ENCODE peak calls at places on chromosomes 4 and X, in eight cellular contexts. C, N, R, U, V, S, I and K are unnamed samples.

GRCh38 chr4:100189820-100190642 is at the start of gene DDIT4L:
- DNase-seq in I (peak; percentile 77), R (peak; percentile 59), C (peak; percentile 60), S (peak; percentile 78), V (peak; percentile 48), U (no peak), N (peak; percentile 65), K (peak; percentile 55)

GRCh38 chr4:88009871-88010270 is 2.4 kb downstream of the PKD2 start:
- DNase-seq in C (no peak), S (no peak), I (peak; percentile 15), V (no peak), R (no peak), N (no peak), U (no peak), K (no peak)

GRCh38 chr4:130395871-130396270 is 1299.9 kb downstream of the C4orf33 start:
- DNase-seq in I (no peak), U (peak; percentile 73), C (no peak), R (no peak), N (no peak), V (no peak), S (no peak), K (no peak)

GRCh38 chr4:41935652-41936021 is 408 bp downstream of the TMEM33 start:
- DNase-seq in U (peak; percentile 26), S (no peak), N (no peak), V (no peak), I (no peak), C (no peak), R (peak; percentile 61), K (no peak)

GRCh38 chr4:26490111-26490979 is at the start of gene CCKAR:
- DNase-seq in R (no peak), S (no peak), C (no peak), V (no peak), U (no peak), N (no peak), I (peak; percentile 27), K (no peak)

GRCh38 chr4:169164669-169165415 is 105.9 kb downstream of the SH3RF1 start:
- DNase-seq in I (no peak), N (no peak), R (no peak), C (no peak), S (no peak), U (no peak), V (no peak), K (no peak)

GRCh38 chr4:69835766-69836165 is 24.2 kb downstream of the SULT1E1 start:
- DNase-seq in U (no peak), I (no peak), C (no peak), V (no peak), R (no peak), S (no peak), N (no peak), K (no peak)

GRCh38 chr4:113350576-113350975 is 301.1 kb downstream of the ANK2 start:
- DNase-seq in C (no peak), U (no peak), I (no peak), S (no peak), N (no peak), V (no peak), R (no peak), K (no peak)

GRCh38 chrX:131826572-131826971 is 196.5 kb upstream of the STK26 start:
- DNase-seq in V (no peak), R (no peak), N (no peak), S (no peak), U (no peak), I (no peak), C (no peak), K (no peak)

GRCh38 chr4:139419388-139419914 is 34.5 kb upstream of the RAB33B start:
- DNase-seq in U (no peak), C (no peak), V (no peak), S (no peak), N (peak; percentile 73), R (peak; percentile 19), I (no peak), K (no peak)

GRCh38 chrX:15320297-15320696 is 4.9 kb upstream of the ASB11 start:
- DNase-seq in N (no peak), V (no peak), S (no peak), R (no peak), C (no peak), I (no peak), U (no peak), K (no peak)

GRCh38 chrX:133608406-133608805 is 193.1 kb upstream of the GPC4 start:
- DNase-seq in I (no peak), U (no peak), V (no peak), N (no peak), C (no peak), R (no peak), S (no peak), K (no peak)

GRCh38 chrX:31580227-31580626 is 508.4 kb upstream of the FTHL17 start:
- DNase-seq in R (no peak), V (no peak), N (no peak), U (no peak), C (no peak), I (no peak), S (no peak), K (no peak)

GRCh38 chrX:143081231-143081630 is 55.5 kb downstream of the SPANXN4 start:
- DNase-seq in R (no peak), S (no peak), N (no peak), C (no peak), I (no peak), U (no peak), V (no peak), K (no peak)

GRCh38 chr4:1069394-1069793 is 44.0 kb downstream of the RNF212 start:
- DNase-seq in N (no peak), C (no peak), I (no peak), V (no peak), R (no peak), S (no peak), U (no peak), K (no peak)

GRCh38 chr4:9703391-9703790 is 78.0 kb upstream of the DRD5 start:
- DNase-seq in C (peak; percentile 41), I (peak; percentile 71), U (peak; percentile 57), V (peak; percentile 88), R (peak; percentile 64), N (peak; percentile 67), S (no peak), K (peak; percentile 55)

GRCh38 chr4:80471701-80472100 is 136.2 kb downstream of the CFAP299 start:
- DNase-seq in S (peak; percentile 76), V (peak; percentile 66), R (peak; percentile 58), U (peak; percentile 73), N (no peak), I (peak; percentile 32), C (peak; percentile 32), K (peak; percentile 71)

GRCh38 chr4:110107868-110108267 is 90.5 kb downstream of the ELOVL6 start:
- DNase-seq in C (no peak), N (no peak), U (no peak), R (no peak), S (no peak), I (no peak), V (no peak), K (no peak)

GRCh38 chrX:139762400-139763183 is 54.6 kb upstream of the MCF2 start:
- DNase-seq in S (no peak), N (peak; percentile 68), U (no peak), V (no peak), I (no peak), C (no peak), R (no peak), K (no peak)

GRCh38 chr4:124564121-124564520 is 148.4 kb downstream of the ANKRD50 start:
- DNase-seq in S (no peak), U (no peak), N (no peak), I (no peak), V (no peak), C (no peak), R (no peak), K (no peak)

GRCh38 chrX:135985123-135985973 is at the start of gene SLC9A6:
- DNase-seq in N (peak; percentile 80), U (peak; percentile 72), R (peak; percentile 86), I (peak; percentile 89), C (peak; percentile 80), S (peak; percentile 93), V (peak; percentile 83), K (peak; percentile 73)

GRCh38 chr4:32148120-32148666 is 1428.0 kb downstream of the PCDH7 start:
- DNase-seq in V (no peak), I (peak; percentile 23), R (no peak), N (no peak), C (no peak), U (no peak), S (no peak), K (no peak)

GRCh38 chr4:76968937-76969336 is 19.4 kb downstream of the SEPTIN11 start:
- DNase-seq in S (no peak), V (no peak), R (no peak), N (no peak), C (no peak), I (no peak), U (no peak), K (no peak)
- H3K4me1 ChIP-seq in S (no peaks in the 10 kb centered on the region), V (no peaks in the 10 kb centered on the region), R (no peaks in the 10 kb centered on the region), N (peaks cover 13% of the 10 kb centered on the region), C (no peaks in the 10 kb centered on the region), I (peaks cover 62% of the 10 kb centered on the region), U (peaks cover 20% of the 10 kb centered on the region), K (no peaks in the 10 kb centered on the region)

GRCh38 chr4:164904336-164904735 is 27.4 kb downstream of the APELA start:
- DNase-seq in R (no peak), U (no peak), N (no peak), V (no peak), I (no peak), S (no peak), C (no peak), K (no peak)

GRCh38 chr4:164902608-164903007 is 25.6 kb downstream of the APELA start:
- DNase-seq in I (no peak), S (no peak), V (no peak), N (no peak), C (no peak), R (no peak), U (no peak), K (no peak)

GRCh38 chr4:164906368-164906767 is 29.4 kb downstream of the APELA start:
- DNase-seq in R (no peak), V (no peak), C (no peak), S (no peak), N (no peak), U (peak; percentile 11), I (no peak), K (no peak)

DNA sequence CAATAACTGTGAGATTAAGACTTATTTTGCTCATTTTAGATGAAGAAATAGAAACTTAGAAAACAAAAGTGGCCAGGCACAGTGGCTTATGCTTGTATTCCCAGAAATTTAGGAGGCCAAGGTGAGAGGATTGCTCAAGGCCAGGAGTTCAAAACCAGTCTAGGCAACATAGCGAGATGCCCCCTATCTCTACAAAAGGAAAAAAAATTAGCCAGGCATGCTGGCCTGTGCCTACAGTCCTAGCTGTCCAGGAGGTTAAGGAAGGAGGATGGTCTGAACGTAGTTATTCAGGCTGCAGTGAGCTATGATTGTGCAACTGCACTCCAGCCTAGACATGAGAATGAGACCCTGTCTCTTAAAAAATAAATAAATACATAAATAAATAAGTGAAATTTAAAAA is 28.0 kb downstream of the APELA start:
- DNase-seq in N (no peak), V (no peak), I (no peak), U (no peak), C (no peak), S (no peak), R (no peak), K (no peak)
- H3K4me3 ChIP-seq in N (no peak overlapping the region), V (no peak overlapping the region), I (no peak overlapping the region), U (no peak overlapping the region), C (no peak overlapping the region), S (no peak overlapping the region), R (no peak overlapping the region), K (no peak overlapping the region)

GRCh38 chrX:46574337-46574940 is 874 bp downstream of the CHST7 start:
- DNase-seq in I (peak; percentile 24), N (peak; percentile 60), R (no peak), S (peak; percentile 82), U (no peak), C (peak; percentile 40), V (no peak), K (no peak)
- TF ChIP-seq CTCF in I (no peak), N (no peak), R (no peak), S (no peak), U (no peak), C (no peak), V (no peak), K (no peak)

GRCh38 chr4:47060561-47060960 is 29.2 kb downstream of the GABRB1 start:
- DNase-seq in R (no peak), U (no peak), S (no peak), C (no peak), V (no peak), N (no peak), I (no peak), K (no peak)
- H3K4me1 ChIP-seq in R (no peaks in the 10 kb centered on the region), U (no peaks in the 10 kb centered on the region), S (no peaks in the 10 kb centered on the region), C (no peaks in the 10 kb centered on the region), V (no peaks in the 10 kb centered on the region), N (no peaks in the 10 kb centered on the region), I (no peaks in the 10 kb centered on the region), K (no peaks in the 10 kb centered on the region)